ENCODE peak calls at places on chromosome 21, in four cellular contexts. L is fibroblast of villous mesenchyme, H is endothelial cell, P is fibroblast of lung. F is an unnamed sample.

GRCh38 chr21:16476056-16476850 is 746.5 kb downstream of the USP25 start:
- DNase-seq in L (peak), H (no peak), P (peak), F (peak)

GRCh38 chr21:43613755-43614638 is 45.3 kb downstream of the HSF2BP start:
- DNase-seq in L (peak), H (no peak), P (peak), F (peak)

GRCh38 chr21:26769613-26770188 is 75.5 kb downstream of the ADAMTS1 start:
- DNase-seq in L (peak), H (peak), P (peak), F (peak)

GRCh38 chr21:46604975-46605758 is at the start of gene S100B:
- DNase-seq in L (no peak), H (no peak), P (no peak), F (no peak)

GRCh38 chr21:25855591-25855990 is 120.8 kb downstream of the GABPA start:
- DNase-seq in L (no peak), H (no peak), P (no peak), F (no peak)

GRCh38 chr21:46424621-46425020 is 34.1 kb upstream of the DIP2A start:
- DNase-seq in L (no peak), H (no peak), P (no peak), F (no peak)

GRCh38 chr21:40847956-40848355 is 998 bp upstream of the DSCAM start:
- DNase-seq in L (no peak), H (no peak), P (no peak), F (no peak)

GRCh38 chr21:45976666-45977335 is 4.8 kb upstream of the COL6A1 start:
- DNase-seq in L (no peak), H (peak), P (no peak), F (no peak)

GRCh38 chr21:43639470-43640178 is 19.7 kb downstream of the HSF2BP start:
- DNase-seq in L (peak), H (no peak), P (peak), F (peak)

GRCh38 chr21:34129039-34129891 is 55.9 kb downstream of the MRPS6 start:
- DNase-seq in L (peak), H (peak), P (peak), F (peak)

GRCh38 chr21:35234725-35235124 is 185.6 kb upstream of the RUNX1 start:
- DNase-seq in L (no peak), H (no peak), P (no peak), F (no peak)

GRCh38 chr21:39580744-39581143 is 32.0 kb upstream of the B3GALT5 start:
- DNase-seq in L (no peak), H (no peak), P (no peak), F (no peak)

GRCh38 chr21:39628380-39628779 is 15.6 kb downstream of the B3GALT5 start:
- DNase-seq in L (no peak), H (no peak), P (peak), F (no peak)

DNA sequence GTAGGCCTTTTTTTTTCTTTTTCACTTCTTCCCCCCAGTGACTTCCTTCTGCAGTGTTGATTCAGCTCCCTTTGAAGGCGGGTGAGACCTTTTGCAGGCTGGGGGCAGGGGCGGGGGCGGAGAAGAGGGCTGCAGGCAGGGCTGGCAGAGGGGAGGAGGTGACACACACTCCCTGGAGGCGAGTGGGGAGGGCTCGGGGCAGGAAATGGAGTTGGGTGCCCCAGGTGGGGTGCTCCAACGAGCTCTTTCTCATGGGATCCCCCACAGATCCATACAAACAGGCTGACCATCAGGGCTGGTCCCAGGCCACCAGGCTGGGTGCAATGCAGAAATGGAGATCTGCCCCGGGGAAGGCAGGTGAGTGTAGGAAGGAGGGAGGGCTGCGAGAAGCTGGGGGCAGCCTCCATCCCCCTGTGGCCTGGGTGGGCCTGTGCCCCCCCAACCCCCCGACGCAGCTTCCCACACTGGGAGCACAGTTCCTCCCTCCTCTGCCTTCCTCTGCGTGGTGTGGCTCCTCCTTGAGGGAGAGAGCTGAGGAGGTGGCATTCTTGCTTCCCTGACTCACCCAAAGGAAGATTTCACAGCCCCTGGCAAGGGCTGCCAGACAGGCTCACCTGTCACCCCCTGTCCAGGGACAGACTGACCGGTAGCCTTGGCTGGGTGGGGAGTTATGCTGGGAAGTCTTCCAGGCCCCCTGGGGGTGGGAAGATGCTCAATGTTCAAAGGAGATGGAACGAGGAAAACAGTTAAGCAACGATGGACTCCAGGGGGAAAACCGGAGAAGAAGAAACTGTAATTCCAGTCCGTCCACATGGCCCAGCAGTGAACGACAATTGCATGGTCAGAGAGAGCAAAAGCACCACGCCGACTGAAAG is 7.1 kb upstream of the ITGB2 start:
- DNase-seq in L (peak), H (no peak), P (no peak), F (peak)
- TF ChIP-seq CTCF in L (no peak), H (no peak), P (no peak), F (peak)

DNA sequence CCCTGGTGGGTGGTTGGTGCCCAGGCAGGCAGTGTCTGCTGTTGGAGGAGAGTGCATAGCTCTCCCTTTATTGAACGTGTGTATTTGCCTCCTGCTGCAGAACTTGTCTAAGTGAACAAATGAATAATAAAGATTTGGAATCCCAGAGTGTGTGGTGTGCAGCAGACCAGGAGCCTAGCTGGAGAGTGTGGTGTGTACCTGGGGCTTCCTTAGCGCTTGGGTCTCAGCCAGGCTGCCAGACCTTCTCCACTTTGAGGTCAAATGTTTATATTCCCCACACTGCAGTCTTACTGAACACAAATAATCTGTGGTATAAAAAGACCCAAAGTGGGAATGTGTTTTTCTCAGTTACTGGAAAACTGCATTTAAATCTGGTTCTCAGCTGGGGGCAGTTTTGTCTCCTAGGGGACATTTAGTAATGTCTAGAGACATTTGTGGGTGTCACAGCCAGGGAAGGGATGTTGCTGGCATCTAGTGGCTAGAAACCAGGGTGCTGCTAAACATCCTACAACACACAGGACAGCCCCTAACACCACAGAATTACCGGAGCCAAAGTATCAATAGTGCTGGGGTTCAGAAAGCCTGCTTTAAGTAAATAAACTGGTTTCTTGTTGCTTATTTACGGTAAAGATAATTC is 23.6 kb downstream of the SLC37A1 start:
- DNase-seq in L (peak), H (no peak), P (peak), F (no peak)
- TF ChIP-seq CTCF in L (peak), H (no peak), P (peak), F (peak)

GRCh38 chr21:36661511-36662309 is 37.2 kb upstream of the SIM2 start:
- DNase-seq in L (peak), H (peak), P (peak), F (peak)
- TF ChIP-seq CTCF in L (peak), H (no peak), P (peak), F (peak)

DNA sequence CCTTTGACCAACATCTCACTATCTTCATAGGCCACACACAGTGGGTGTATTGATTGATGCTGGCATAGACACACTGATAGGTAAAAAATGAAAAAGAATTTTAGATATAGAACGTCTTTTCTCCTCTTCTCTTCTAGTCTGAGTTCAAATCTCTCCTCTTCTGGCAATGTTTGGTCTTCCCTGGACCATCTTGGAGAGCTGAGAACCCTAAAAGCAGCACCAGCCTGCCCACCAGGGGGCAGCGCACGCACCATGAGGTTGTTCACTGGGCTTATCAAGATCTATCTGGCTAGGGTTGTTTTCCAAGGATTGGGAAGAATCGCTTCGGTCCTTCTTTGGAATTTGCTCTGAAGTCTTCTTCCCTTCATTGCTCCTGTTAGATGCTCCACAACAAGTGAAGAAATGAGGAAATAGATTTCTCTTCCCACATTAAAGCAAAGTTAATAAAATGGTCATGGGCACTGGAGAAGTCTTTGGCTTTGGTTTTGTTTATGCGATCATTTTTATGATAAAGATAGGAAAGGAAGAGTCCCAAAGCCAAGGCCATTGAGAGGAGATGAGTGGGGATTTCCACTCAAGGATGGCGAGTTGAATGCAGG is 104.0 kb upstream of the OLIG2 start:
- DNase-seq in L (no peak), H (peak), P (peak), F (peak)
- TF ChIP-seq CTCF in L (peak), H (peak), P (peak), F (peak)

DNA sequence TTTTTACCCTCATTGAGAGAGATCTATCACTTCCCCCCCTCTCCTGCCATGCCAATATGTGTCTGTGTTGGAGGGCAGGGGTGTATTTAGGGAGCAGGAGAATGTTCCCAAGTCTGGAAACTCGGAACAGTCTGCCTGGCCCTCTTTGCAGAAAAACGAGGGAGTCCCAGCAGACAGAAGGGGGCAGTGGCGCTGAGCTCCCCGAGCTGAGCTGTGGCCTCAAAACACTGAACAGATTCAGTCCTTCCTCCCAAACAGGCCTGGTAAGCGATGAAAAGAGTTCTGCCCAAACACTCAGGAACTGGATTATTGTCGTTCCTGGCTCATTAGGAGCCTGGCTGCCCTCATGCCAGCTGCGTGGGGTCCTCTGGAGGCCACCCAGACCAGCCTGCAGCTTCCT is 981 bp downstream of the CLDN14 start:
- DNase-seq in L (peak), H (peak), P (no peak), F (no peak)
- TF ChIP-seq CTCF in L (peak), H (no peak), P (peak), F (no peak)